ENCODE peak calls at places on chromosomes 3 and 15, in six cellular contexts. Z is Calu3; T is coronary artery; O is stimulated activated CD4-positive, alpha-beta T cell treated with anti-CD3 and anti-CD28 coated beads, Interleukin-4, amount 100 ng/mL, for 4 hours; A is KBM-7; J is NCI-H446. G is an unnamed sample.
A peak's percentile ranks its signal among the peaks of the same experiment; 100 is the strongest.

GRCh38 chr15:92316586-92317295 is 76.9 kb upstream of the ST8SIA2 start:
- DNase-seq in O (no peak), A (no peak), J (no peak), Z (no peak), T (no peak), G (no peak)

GRCh38 chr3:176574736-176575135 is 622.5 kb downstream of the TBL1XR1 start:
- DNase-seq in Z (no peak), J (no peak), O (no peak), T (no peak), A (no peak), G (no peak)

GRCh38 chr3:69865920-69866679 is 126.8 kb downstream of the MITF start:
- DNase-seq in Z (peak; percentile 69), T (no peak), O (no peak), A (no peak), J (no peak), G (no peak)

GRCh38 chr3:191269289-191270085 is 59.7 kb upstream of the CCDC50 start:
- DNase-seq in Z (no peak), A (no peak), O (no peak), T (no peak), J (no peak), G (no peak)

GRCh38 chr15:92661069-92661468 is 5.5 kb upstream of the FAM174B start:
- DNase-seq in Z (no peak), J (no peak), O (no peak), A (no peak), T (no peak), G (no peak)

GRCh38 chr3:12483872-12484197 is 445 bp upstream of the TSEN2 start:
- DNase-seq in A (no peak), T (no peak), O (no peak), J (no peak), Z (no peak), G (no peak)

GRCh38 chr15:91855241-91855640 is 1.7 kb downstream of the SLCO3A1 start:
- DNase-seq in J (no peak), Z (no peak), O (no peak), T (no peak), A (no peak), G (no peak)

GRCh38 chr3:187939891-187940290 is 194.6 kb upstream of the BCL6 start:
- DNase-seq in O (no peak), T (no peak), A (no peak), Z (no peak), J (no peak), G (no peak)

GRCh38 chr3:133754455-133754854 is 8.3 kb downstream of the TF start:
- DNase-seq in J (no peak), O (no peak), T (no peak), A (no peak), Z (no peak), G (no peak)

GRCh38 chr3:126180477-126181397 is at the start of gene ALDH1L1:
- DNase-seq in Z (peak; percentile 85), J (no peak), O (no peak), T (peak; percentile 96), A (no peak), G (no peak)

GRCh38 chr3:120497813-120498212 is 47.0 kb upstream of the FSTL1 start:
- DNase-seq in Z (no peak), T (no peak), O (no peak), A (no peak), J (peak; percentile 8), G (no peak)

GRCh38 chr15:92170897-92171296 is 222.8 kb upstream of the ST8SIA2 start:
- DNase-seq in O (no peak), Z (no peak), T (no peak), A (no peak), J (no peak), G (no peak)

GRCh38 chr3:175777495-175777894 is 918.4 kb downstream of the NAALADL2 start:
- DNase-seq in J (no peak), Z (no peak), O (no peak), A (no peak), T (no peak), G (no peak)

GRCh38 chr3:170502297-170502696 is 83.6 kb downstream of the SLC7A14 start:
- DNase-seq in A (no peak), J (no peak), T (no peak), Z (no peak), O (no peak), G (no peak)

GRCh38 chr15:50064674-50065073 is 54.4 kb downstream of the ATP8B4 start:
- DNase-seq in T (no peak), J (no peak), O (no peak), A (peak; percentile 86), Z (no peak), G (no peak)

GRCh38 chr15:90982135-90982534 is 12.2 kb downstream of the PRC1 start:
- DNase-seq in A (no peak), T (no peak), O (no peak), Z (no peak), J (no peak), G (no peak)

GRCh38 chr3:121443456-121443855 is 102.3 kb downstream of the POLQ start:
- DNase-seq in T (no peak), J (no peak), O (no peak), A (no peak), Z (no peak), G (no peak)

GRCh38 chr15:81723758-81724157 is 322.1 kb downstream of the MEX3B start:
- DNase-seq in A (no peak), Z (no peak), J (peak; percentile 84), T (no peak), O (no peak), G (no peak)

GRCh38 chr3:52041118-52041847 is 15.1 kb downstream of the DUSP7 start:
- DNase-seq in Z (no peak), T (no peak), J (peak; percentile 45), O (no peak), A (peak; percentile 21), G (no peak)

GRCh38 chr3:30596161-30596560 is 10.2 kb upstream of the TGFBR2 start:
- DNase-seq in O (no peak), T (no peak), Z (no peak), A (no peak), J (no peak), G (no peak)

GRCh38 chr3:194176274-194176991 is 40.5 kb downstream of the HES1 start:
- DNase-seq in T (no peak), J (no peak), O (no peak), Z (no peak), A (no peak), G (no peak)

GRCh38 chr3:34012102-34012461 is 213.7 kb downstream of the PDCD6IP start:
- DNase-seq in T (no peak), A (no peak), J (no peak), Z (peak; percentile 59), O (no peak), G (no peak)

GRCh38 chr3:11803977-11804903 is 42.4 kb downstream of the TAMM41 start:
- DNase-seq in T (no peak), J (peak; percentile 27), O (no peak), Z (peak; percentile 43), A (peak; percentile 65), G (peak; percentile 11)

GRCh38 chr3:143183668-143183970 is 64.0 kb downstream of the CHST2 start:
- DNase-seq in A (no peak), J (no peak), Z (no peak), T (no peak), O (no peak), G (no peak)

GRCh38 chr15:30953731-30954378 is 37.6 kb downstream of the MTMR10 start:
- DNase-seq in Z (no peak), J (no peak), T (no peak), A (no peak), O (no peak), G (no peak)

GRCh38 chr3:30952786-30953185 is 58.3 kb upstream of the GADL1 start:
- DNase-seq in O (no peak), T (no peak), Z (no peak), J (no peak), A (no peak), G (no peak)

GRCh38 chr3:129343643-129344360 is 65.1 kb downstream of the HMCES start:
- DNase-seq in O (peak; percentile 33), A (peak; percentile 43), Z (peak; percentile 83), J (no peak), T (no peak), G (peak; percentile 3)

GRCh38 chr3:76222115-76222652 is 436.8 kb upstream of the ZNF717 start:
- DNase-seq in J (peak; percentile 0), A (no peak), O (no peak), T (no peak), Z (no peak), G (no peak)

GRCh38 chr3:172359231-172359630 is 89.0 kb downstream of the GHSR start:
- DNase-seq in A (no peak), T (no peak), J (no peak), O (no peak), Z (no peak), G (no peak)

GRCh38 chr15:35851491-35851890 is 305.5 kb upstream of the DPH6 start:
- DNase-seq in Z (no peak), T (no peak), A (no peak), J (no peak), O (no peak), G (no peak)

G was measured in activated T-cell treated with anti-CD3 and anti-CD28 coated beads for 4 hours.